ENCODE peak calls at places on chromosomes 12 and 14, in four cellular contexts. K is body of pancreas, B is heart left ventricle, M is A549. U is an unnamed sample.

GRCh38 chr12:11797317-11797913 is 147.9 kb downstream of the ETV6 start:
- DNase-seq in M (no peak), B (peak; percentile 47), K (no peak), U (no peak)

GRCh38 chr14:22097606-22098292 is 424.1 kb upstream of the OR4E1 start:
- DNase-seq in K (no peak), B (no peak), M (no peak), U (no peak)

GRCh38 chr12:119444462-119445044 is 110.0 kb downstream of the CCDC60 start:
- DNase-seq in M (peak; percentile 85), B (peak; percentile 32), K (peak; percentile 15), U (peak; percentile 79)

GRCh38 chr14:76937181-76938091 is 91.1 kb downstream of the IRF2BPL start:
- DNase-seq in M (no peak), K (peak; percentile 39), B (peak; percentile 91), U (no peak)

GRCh38 chr14:51978566-51979398 is 10.6 kb upstream of the RTRAF start:
- DNase-seq in B (peak; percentile 74), K (peak; percentile 80), M (peak; percentile 79), U (peak; percentile 82)

GRCh38 chr12:19035552-19035951 is 94.0 kb upstream of the PLEKHA5 start:
- DNase-seq in B (no peak), M (no peak), K (no peak), U (no peak)

GRCh38 chr14:85248881-85249635 is 280.9 kb upstream of the FLRT2 start:
- DNase-seq in M (no peak), B (no peak), K (peak; percentile 31), U (no peak)

GRCh38 chr14:56794088-56794556 is 16.2 kb downstream of the OTX2 start:
- DNase-seq in M (no peak), B (no peak), K (no peak), U (no peak)

GRCh38 chr14:81268016-81268416 is 47.3 kb upstream of the GTF2A1 start:
- DNase-seq in B (no peak), K (no peak), M (peak; percentile 31), U (peak; percentile 80)

DNA sequence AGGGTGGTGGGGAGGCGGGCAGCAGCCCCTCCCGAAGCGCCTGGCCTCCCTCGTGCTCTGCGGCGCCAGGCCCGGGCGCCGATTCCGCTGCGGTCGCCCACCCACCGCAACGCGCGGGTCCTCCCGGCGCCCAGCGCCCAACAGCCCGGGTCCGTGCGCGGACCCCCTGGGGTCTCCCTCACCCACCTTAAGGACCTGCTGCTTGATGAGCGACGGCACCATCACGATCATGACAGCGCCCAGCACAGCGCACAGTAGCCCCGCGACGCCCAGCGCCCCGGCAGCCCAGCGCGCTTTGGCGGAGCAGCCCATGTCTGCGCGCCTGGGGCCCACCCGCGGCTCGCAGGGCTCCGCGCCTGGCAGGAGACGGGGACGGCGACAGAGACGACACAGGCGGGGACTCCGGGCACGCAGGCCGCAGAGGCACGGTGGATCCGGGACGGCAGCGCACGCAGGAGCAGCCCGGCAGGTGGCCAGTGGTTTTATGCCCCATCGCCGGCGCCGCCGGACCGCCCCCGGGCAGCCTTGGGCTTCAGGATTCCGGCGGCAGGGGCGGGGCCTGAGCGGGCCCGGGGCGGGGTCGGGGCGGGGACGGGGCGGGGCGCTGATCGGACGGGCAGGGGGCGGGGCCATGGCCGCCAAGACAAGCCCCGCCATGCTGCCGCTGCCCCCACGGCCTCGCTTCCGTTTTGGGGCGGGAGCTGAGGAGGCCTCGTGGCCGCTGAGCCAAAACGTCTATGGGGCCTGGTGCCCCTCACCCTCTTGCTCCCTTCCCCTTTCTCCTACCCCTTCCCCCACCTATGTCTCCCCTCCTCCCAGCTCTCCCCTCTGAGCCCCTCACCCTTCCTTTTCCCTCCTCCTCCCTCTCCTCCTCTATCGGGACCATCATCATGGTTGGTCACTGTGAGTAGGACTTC is at the start of gene SCARB1:
- DNase-seq in M (peak; percentile 85), B (peak; percentile 83), K (peak; percentile 88), U (peak; percentile 88)
- TF ChIP-seq POLR2A in M (peak; percentile 92), B (peak; percentile 29), K (peak; percentile 55), U (peak; percentile 64)

GRCh38 chr12:54287316-54288157 is 7.0 kb downstream of the HNRNPA1 start:
- DNase-seq in B (no peak), M (no peak), K (no peak), U (no peak)
- TF ChIP-seq POLR2A in B (no peak), M (no peak), K (peak; percentile 14), U (peak; percentile 71)

GRCh38 chr12:124828264-124829007 is 35.2 kb downstream of the SCARB1 start:
- DNase-seq in M (peak; percentile 96), B (no peak), K (peak; percentile 80), U (no peak)
- TF ChIP-seq POLR2A in M (no peak), B (no peak), K (no peak), U (no peak)

GRCh38 chr14:99883866-99884650 is 90.8 kb downstream of the EML1 start:
- DNase-seq in B (no peak), K (no peak), M (no peak), U (no peak)
- TF ChIP-seq POLR2A in B (no peak), K (no peak), M (no peak), U (no peak)

DNA sequence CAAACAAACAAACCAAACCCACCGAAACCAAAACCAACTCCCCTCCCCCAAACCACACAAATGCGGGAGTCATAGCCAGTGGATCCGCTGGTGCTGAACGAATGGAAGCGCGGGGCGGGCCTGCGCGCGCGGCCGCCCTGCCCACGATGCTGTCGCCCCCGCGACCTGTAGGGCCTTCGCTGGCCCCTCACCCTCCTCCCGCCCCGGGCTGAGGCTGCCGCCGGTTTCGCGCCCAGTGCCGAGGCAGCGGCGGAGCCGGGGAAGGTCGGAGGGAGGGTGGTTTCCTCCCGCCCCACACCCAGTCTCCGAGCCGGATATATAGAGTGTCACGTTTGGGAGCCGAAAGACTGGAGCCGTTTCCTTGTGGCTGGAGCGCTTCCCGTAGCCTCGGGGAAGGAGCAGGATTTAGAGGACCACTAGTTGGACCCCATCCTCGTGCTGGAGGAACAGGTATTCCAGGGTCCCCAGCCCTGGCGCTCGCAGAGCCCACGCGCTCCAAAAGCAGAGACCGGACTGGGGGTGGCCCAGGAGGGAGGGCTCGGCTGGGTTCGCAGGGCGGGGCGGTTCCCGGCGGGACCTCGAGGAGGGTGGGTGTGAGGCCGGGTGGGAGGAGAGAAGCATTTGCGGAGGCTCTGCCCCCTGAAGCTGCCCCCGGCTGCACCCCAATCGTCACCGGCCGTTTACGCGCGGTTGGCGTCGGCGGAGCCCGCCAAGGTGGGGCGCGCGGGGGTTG is at the start of gene FAR2:
- DNase-seq in B (peak; percentile 68), M (peak; percentile 3), K (peak; percentile 18), U (peak; percentile 89)
- TF ChIP-seq POLR2A in B (no peak), M (no peak), K (peak; percentile 25), U (peak; percentile 83)

GRCh38 chr14:103546651-103547454 is 15.6 kb downstream of the BAG5 start:
- DNase-seq in B (no peak), K (peak; percentile 73), M (peak; percentile 62), U (peak; percentile 85)
- TF ChIP-seq POLR2A in B (no peak), K (no peak), M (no peak), U (no peak)

DNA sequence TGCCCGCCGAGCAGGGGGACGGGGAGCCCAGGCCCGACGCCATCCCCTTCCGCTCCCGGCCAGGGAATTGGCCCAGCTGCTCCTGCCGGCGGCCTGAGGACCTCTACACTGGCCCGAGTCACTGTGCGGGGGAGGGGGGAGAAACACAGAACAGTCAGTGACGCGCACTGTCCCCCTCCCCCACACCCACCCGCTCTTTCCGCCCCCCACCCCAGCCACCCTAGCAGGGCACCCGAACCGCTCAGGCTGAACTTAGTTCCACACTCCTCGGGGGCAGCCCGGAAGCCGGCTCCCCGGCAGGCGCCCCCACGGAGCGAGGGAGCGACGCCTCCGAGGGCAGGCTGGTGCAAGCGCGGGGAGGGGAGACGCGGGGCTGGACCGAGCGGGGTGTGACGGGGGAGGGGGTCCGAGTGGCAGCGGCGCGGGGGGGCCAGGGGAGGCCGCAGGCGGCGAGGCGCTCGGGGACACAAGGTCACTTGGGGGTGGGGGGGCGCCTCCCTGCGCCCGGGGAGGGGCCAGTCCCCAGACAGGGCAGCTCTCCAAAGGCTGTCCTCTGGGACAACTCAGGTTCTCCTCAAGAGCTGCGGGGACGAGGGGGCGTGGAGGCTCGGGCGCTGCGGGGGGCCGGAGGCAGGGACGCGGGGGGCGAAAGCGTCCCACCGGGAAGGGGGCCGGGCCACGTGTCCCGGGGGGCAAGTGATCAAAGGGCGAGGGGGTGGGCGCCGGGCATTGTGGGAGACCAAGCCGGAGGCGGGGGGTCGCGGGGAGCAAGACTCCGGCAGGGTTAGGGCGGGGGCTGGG is 648 bp downstream of the CHD4 start:
- DNase-seq in M (peak; percentile 40), B (peak; percentile 89), K (peak; percentile 87), U (peak; percentile 66)
- TF ChIP-seq POLR2A in M (no peak), B (peak; percentile 13), K (peak; percentile 48), U (no peak)